ENCODE peak calls at places on chromosomes 4 and X, in ten cellular contexts. D, W, J, I, Q, V, T, Y, C and L are unnamed samples.

GRCh38 chr4:336099-336892 is 1.3 kb upstream of the ZNF141 start:
- DNase-seq in V (no peak), Y (peak), C (no peak), W (no peak), I (peak), D (no peak), J (no peak), T (peak), Q (no peak), L (no peak)

GRCh38 chr4:22237155-22237751 is 278.6 kb downstream of the ADGRA3 start:
- DNase-seq in C (peak), T (peak), W (peak), V (no peak), D (peak), Q (peak), I (peak), J (no peak), Y (peak), L (peak)

GRCh38 chr4:7285244-7286122 is 93.1 kb downstream of the SORCS2 start:
- DNase-seq in C (no peak), T (no peak), V (no peak), I (no peak), J (no peak), Q (no peak), Y (no peak), D (no peak), W (no peak), L (no peak)

GRCh38 chrX:49071877-49072711 is 1.7 kb downstream of the PRAF2 start:
- DNase-seq in C (no peak), T (peak), J (peak), I (no peak), Y (no peak), D (no peak), V (peak), W (peak), Q (peak), L (no peak)

GRCh38 chrX:47218920-47219815 is 687 bp downstream of the CDK16 start:
- DNase-seq in W (no peak), I (peak), V (peak), T (peak), J (no peak), D (peak), Q (no peak), Y (peak), C (peak), L (no peak)

GRCh38 chrX:129606918-129607317 is 47.8 kb downstream of the APLN start:
- DNase-seq in Y (peak), J (peak), I (peak), D (peak), T (no peak), C (peak), W (peak), Q (peak), V (peak), L (peak)

GRCh38 chr4:113293043-113293560 is 243.6 kb downstream of the ANK2 start:
- DNase-seq in T (no peak), I (no peak), V (no peak), Q (no peak), J (peak), C (no peak), D (no peak), Y (no peak), W (peak), L (no peak)

GRCh38 chrX:112066813-112067212 is 15.8 kb downstream of the TRPC5 start:
- DNase-seq in V (no peak), J (no peak), T (no peak), I (no peak), C (no peak), D (no peak), Q (no peak), Y (no peak), W (no peak), L (no peak)

GRCh38 chr4:167897116-167897515 is 195.2 kb upstream of the ANXA10 start:
- DNase-seq in W (peak), C (no peak), I (no peak), V (peak), Q (no peak), D (no peak), Y (no peak), J (no peak), T (no peak), L (no peak)

GRCh38 chr4:75189976-75190375 is 257.1 kb downstream of the PARM1 start:
- DNase-seq in Q (no peak), I (no peak), Y (no peak), J (no peak), C (no peak), T (no peak), V (no peak), W (no peak), D (no peak), L (no peak)

GRCh38 chr4:118772149-118773081 is 63.5 kb downstream of the SEC24D start:
- DNase-seq in I (peak), J (peak), V (peak), C (no peak), D (no peak), Q (peak), T (no peak), W (peak), Y (no peak), L (no peak)

GRCh38 chr4:149164282-149164681 is 651.4 kb downstream of the IQCM start:
- DNase-seq in V (peak), W (peak), C (no peak), J (peak), Q (peak), I (no peak), Y (no peak), T (no peak), D (no peak), L (no peak)

GRCh38 chr4:107824367-107825071 is at the start of gene SGMS2:
- DNase-seq in D (peak), V (peak), T (peak), J (peak), Y (peak), W (peak), C (no peak), I (no peak), Q (peak), L (peak)

GRCh38 chrX:132271330-132271729 is 52.1 kb upstream of the RAP2C start:
- DNase-seq in D (no peak), I (no peak), T (no peak), C (no peak), J (no peak), W (no peak), Q (peak), V (no peak), Y (no peak), L (no peak)

GRCh38 chr4:130035391-130035790 is 939.4 kb downstream of the C4orf33 start:
- DNase-seq in W (no peak), J (no peak), D (no peak), I (no peak), T (no peak), Q (no peak), V (no peak), C (no peak), Y (no peak), L (no peak)

GRCh38 chr4:34046580-34046979 is 2197.7 kb downstream of the ARAP2 start:
- DNase-seq in Y (no peak), J (peak), Q (peak), D (no peak), V (no peak), T (no peak), W (peak), I (no peak), C (no peak), L (no peak)